ENCODE peak calls at places on chromosomes 16 and 17, in nine cellular contexts. One of them, this sample, is unnamed.

GRCh38 chr17:58755577-58756245 is at the start of gene PPM1E:
- DNase-seq in HFFc6: no peak
- DNase-seq in A673: peak
- DNase-seq in CD4-positive, alpha-beta T cell: peak
- DNase-seq in posterior cingulate gyrus: peak
- DNase-seq in RWPE1: peak
- DNase-seq in neural crest cell: peak
- DNase-seq in HEK293T: peak
- DNase-seq in hepatic stellate cell: peak
- DNase-seq in this sample: peak

GRCh38 chr17:8629371-8630226 is 926 bp downstream of the MYH10 start:
- DNase-seq in HFFc6: no peak
- DNase-seq in A673: peak
- DNase-seq in CD4-positive, alpha-beta T cell: peak
- DNase-seq in posterior cingulate gyrus: peak
- DNase-seq in RWPE1: peak
- DNase-seq in neural crest cell: peak
- DNase-seq in HEK293T: peak
- DNase-seq in hepatic stellate cell: peak
- DNase-seq in this sample: peak

GRCh38 chr17:6361733-6362132 is 73.2 kb downstream of the AIPL1 start:
- DNase-seq in HFFc6: no peak
- DNase-seq in A673: peak
- DNase-seq in CD4-positive, alpha-beta T cell: no peak
- DNase-seq in posterior cingulate gyrus: no peak
- DNase-seq in RWPE1: peak
- DNase-seq in neural crest cell: no peak
- DNase-seq in HEK293T: peak
- DNase-seq in hepatic stellate cell: no peak
- DNase-seq in this sample: no peak

GRCh38 chr16:9911231-9911630 is 271.0 kb downstream of the GRIN2A start:
- DNase-seq in HFFc6: no peak
- DNase-seq in A673: no peak
- DNase-seq in CD4-positive, alpha-beta T cell: no peak
- DNase-seq in posterior cingulate gyrus: no peak
- DNase-seq in RWPE1: no peak
- DNase-seq in neural crest cell: no peak
- DNase-seq in HEK293T: no peak
- DNase-seq in hepatic stellate cell: no peak
- DNase-seq in this sample: no peak

GRCh38 chr17:32689348-32689747 is 187.6 kb downstream of the MYO1D start:
- DNase-seq in HFFc6: no peak
- DNase-seq in A673: peak
- DNase-seq in CD4-positive, alpha-beta T cell: no peak
- DNase-seq in posterior cingulate gyrus: no peak
- DNase-seq in RWPE1: no peak
- DNase-seq in neural crest cell: no peak
- DNase-seq in HEK293T: no peak
- DNase-seq in hepatic stellate cell: no peak
- DNase-seq in this sample: no peak

GRCh38 chr17:51761105-51761504 is 397.4 kb downstream of the CA10 start:
- DNase-seq in HFFc6: no peak
- DNase-seq in A673: no peak
- DNase-seq in CD4-positive, alpha-beta T cell: no peak
- DNase-seq in posterior cingulate gyrus: no peak
- DNase-seq in RWPE1: no peak
- DNase-seq in neural crest cell: no peak
- DNase-seq in HEK293T: no peak
- DNase-seq in hepatic stellate cell: no peak
- DNase-seq in this sample: no peak

GRCh38 chr17:80427366-80428282 is 12.7 kb downstream of the ENDOV start:
- DNase-seq in HFFc6: no peak
- DNase-seq in A673: no peak
- DNase-seq in CD4-positive, alpha-beta T cell: no peak
- DNase-seq in posterior cingulate gyrus: no peak
- DNase-seq in RWPE1: no peak
- DNase-seq in neural crest cell: no peak
- DNase-seq in HEK293T: no peak
- DNase-seq in hepatic stellate cell: no peak
- DNase-seq in this sample: no peak

GRCh38 chr16:52747196-52747595 is 200.3 kb upstream of the TOX3 start:
- DNase-seq in HFFc6: no peak
- DNase-seq in A673: no peak
- DNase-seq in CD4-positive, alpha-beta T cell: no peak
- DNase-seq in posterior cingulate gyrus: no peak
- DNase-seq in RWPE1: no peak
- DNase-seq in neural crest cell: no peak
- DNase-seq in HEK293T: no peak
- DNase-seq in hepatic stellate cell: no peak
- DNase-seq in this sample: no peak

GRCh38 chr17:2106308-2106707 is 51.4 kb downstream of the HIC1 start:
- DNase-seq in HFFc6: no peak
- DNase-seq in A673: no peak
- DNase-seq in CD4-positive, alpha-beta T cell: no peak
- DNase-seq in posterior cingulate gyrus: no peak
- DNase-seq in RWPE1: no peak
- DNase-seq in neural crest cell: no peak
- DNase-seq in HEK293T: no peak
- DNase-seq in hepatic stellate cell: no peak
- DNase-seq in this sample: no peak

GRCh38 chr17:74442670-74443515 is 11.0 kb downstream of the GPRC5C start:
- DNase-seq in HFFc6: no peak
- DNase-seq in A673: no peak
- DNase-seq in CD4-positive, alpha-beta T cell: no peak
- DNase-seq in posterior cingulate gyrus: peak
- DNase-seq in RWPE1: peak
- DNase-seq in neural crest cell: no peak
- DNase-seq in HEK293T: peak
- DNase-seq in hepatic stellate cell: no peak
- DNase-seq in this sample: peak

GRCh38 chr17:6366144-6366755 is 68.7 kb downstream of the AIPL1 start:
- DNase-seq in HFFc6: peak
- DNase-seq in A673: no peak
- DNase-seq in CD4-positive, alpha-beta T cell: no peak
- DNase-seq in posterior cingulate gyrus: no peak
- DNase-seq in RWPE1: peak
- DNase-seq in neural crest cell: no peak
- DNase-seq in HEK293T: no peak
- DNase-seq in hepatic stellate cell: no peak
- DNase-seq in this sample: no peak

GRCh38 chr17:13544292-13544691 is 57.4 kb downstream of the HS3ST3A1 start:
- DNase-seq in HFFc6: peak
- DNase-seq in A673: no peak
- DNase-seq in CD4-positive, alpha-beta T cell: no peak
- DNase-seq in posterior cingulate gyrus: no peak
- DNase-seq in RWPE1: peak
- DNase-seq in neural crest cell: no peak
- DNase-seq in HEK293T: no peak
- DNase-seq in hepatic stellate cell: peak
- DNase-seq in this sample: no peak

GRCh38 chr16:17571499-17572093 is 100.8 kb upstream of the XYLT1 start:
- DNase-seq in HFFc6: no peak
- DNase-seq in A673: no peak
- DNase-seq in CD4-positive, alpha-beta T cell: no peak
- DNase-seq in posterior cingulate gyrus: peak
- DNase-seq in RWPE1: peak
- DNase-seq in neural crest cell: no peak
- DNase-seq in HEK293T: no peak
- DNase-seq in hepatic stellate cell: no peak
- DNase-seq in this sample: no peak

GRCh38 chr16:57266531-57267268 is 17.8 kb downstream of the PLLP start:
- DNase-seq in HFFc6: no peak
- DNase-seq in A673: no peak
- DNase-seq in CD4-positive, alpha-beta T cell: peak
- DNase-seq in posterior cingulate gyrus: no peak
- DNase-seq in RWPE1: peak
- DNase-seq in neural crest cell: no peak
- DNase-seq in HEK293T: no peak
- DNase-seq in hepatic stellate cell: no peak
- DNase-seq in this sample: no peak

GRCh38 chr17:31830971-31831755 is 27.9 kb downstream of the COPRS start:
- DNase-seq in HFFc6: no peak
- DNase-seq in A673: no peak
- DNase-seq in CD4-positive, alpha-beta T cell: no peak
- DNase-seq in posterior cingulate gyrus: no peak
- DNase-seq in RWPE1: no peak
- DNase-seq in neural crest cell: no peak
- DNase-seq in HEK293T: no peak
- DNase-seq in hepatic stellate cell: peak
- DNase-seq in this sample: no peak